ENCODE peak calls at places on chromosomes 13 and 19, in six cellular contexts. O is suprapubic skin, D is T-helper 2 cell, E is Calu3, M is Karpas-422, X is pulmonary artery endothelial cell. T is an unnamed sample.

GRCh38 chr13:112647256-112647655 is 42.6 kb upstream of the ATP11A start:
- DNase-seq in D (no peak), O (no peak), X (no peak), E (no peak), M (no peak), T (no peak)

GRCh38 chr19:50492303-50493052 is 15.8 kb upstream of the GARIN5A start:
- DNase-seq in M (peak; percentile 80), E (peak; percentile 38), D (no peak), O (no peak), X (no peak), T (no peak)

GRCh38 chr19:34960940-34961679 is 2.9 kb downstream of the ZNF792 start:
- DNase-seq in E (no peak), D (no peak), O (no peak), X (no peak), M (no peak), T (no peak)

GRCh38 chr19:15195987-15196682 is 4.7 kb downstream of the NOTCH3 start:
- DNase-seq in E (peak; percentile 94), D (no peak), X (no peak), O (peak; percentile 85), M (no peak), T (no peak)

GRCh38 chr13:79496188-79496587 is 15.2 kb downstream of the NDFIP2 start:
- DNase-seq in X (no peak), E (no peak), M (no peak), D (no peak), O (no peak), T (no peak)

GRCh38 chr13:75481176-75482069 is 546 bp downstream of the TBC1D4 start:
- DNase-seq in E (peak; percentile 16), M (peak; percentile 50), D (no peak), O (peak; percentile 75), X (no peak), T (peak; percentile 15)

GRCh38 chr19:18389736-18390074 is 3.7 kb downstream of the GDF15 start:
- DNase-seq in O (no peak), E (no peak), M (no peak), D (no peak), X (no peak), T (no peak)

GRCh38 chr13:94195715-94196114 is 283.8 kb downstream of the DCT start:
- DNase-seq in E (no peak), X (no peak), D (no peak), O (no peak), M (no peak), T (no peak)

GRCh38 chr19:13796301-13797057 is 1.2 kb downstream of the ZSWIM4 start:
- DNase-seq in M (no peak), D (no peak), O (peak; percentile 88), E (peak; percentile 58), X (peak; percentile 86), T (no peak)

GRCh38 chr13:40629678-40630384 is 36.6 kb downstream of the FOXO1 start:
- DNase-seq in O (no peak), E (no peak), X (no peak), M (peak; percentile 69), D (no peak), T (peak; percentile 24)

GRCh38 chr13:43522788-43523187 is 264.0 kb downstream of the ENOX1 start:
- DNase-seq in M (no peak), O (no peak), D (no peak), X (no peak), E (no peak), T (no peak)

GRCh38 chr13:84702174-84702573 is 819.9 kb upstream of the SLITRK1 start:
- DNase-seq in X (no peak), M (no peak), E (no peak), O (no peak), D (no peak), T (no peak)